ENCODE peak calls at places on chromosomes 13 and 19, in four cellular contexts. H, V, R and G are unnamed samples.

GRCh38 chr19:32830231-32831014 is 39.1 kb downstream of the SLC7A9 start:
- DNase-seq in H (peak), V (no peak), R (no peak), G (no peak)

GRCh38 chr13:91698308-91698707 is 299.9 kb downstream of the GPC5 start:
- DNase-seq in H (no peak), V (no peak), R (no peak), G (no peak)

GRCh38 chr13:33487575-33488243 is 202.2 kb upstream of the STARD13 start:
- DNase-seq in H (no peak), V (no peak), R (no peak), G (no peak)

GRCh38 chr13:42066542-42066941 is 18.1 kb downstream of the DGKH start:
- DNase-seq in H (peak), V (no peak), R (no peak), G (no peak)

GRCh38 chr13:22403144-22403543 is 732.3 kb downstream of the FGF9 start:
- DNase-seq in H (no peak), V (no peak), R (no peak), G (no peak)

GRCh38 chr13:114065926-114066774 is 66.3 kb downstream of the RASA3 start:
- DNase-seq in H (no peak), V (no peak), R (no peak), G (no peak)

GRCh38 chr19:34171539-34171876 is 796 bp upstream of the LSM14A start:
- DNase-seq in H (no peak), V (no peak), R (no peak), G (no peak)

GRCh38 chr13:78586706-78587105 is 16.6 kb downstream of the POU4F1 start:
- DNase-seq in H (no peak), V (no peak), R (peak), G (no peak)

GRCh38 chr19:8988204-8988603 is 22.0 kb downstream of the MUC16 start:
- DNase-seq in H (no peak), V (no peak), R (no peak), G (no peak)

GRCh38 chr19:14102102-14102696 is 11.6 kb upstream of the SAMD1 start:
- DNase-seq in H (no peak), V (no peak), R (no peak), G (no peak)

GRCh38 chr19:57241181-57241580 is 749 bp downstream of the ZNF805 start:
- DNase-seq in H (no peak), V (no peak), R (peak), G (no peak)

GRCh38 chr19:1707240-1707639 is 46.1 kb upstream of the ONECUT3 start:
- DNase-seq in H (no peak), V (no peak), R (no peak), G (no peak)

GRCh38 chr19:279656-280055 is 11.5 kb downstream of the PLPP2 start:
- DNase-seq in H (no peak), V (no peak), R (no peak), G (no peak)

GRCh38 chr13:50365683-50366391 is 350.6 kb downstream of the KCNRG start:
- DNase-seq in H (peak), V (no peak), R (no peak), G (no peak)

GRCh38 chr19:45785781-45786532 is 3.7 kb upstream of the DMPK start:
- DNase-seq in H (no peak), V (no peak), R (no peak), G (no peak)

GRCh38 chr13:82800391-82800790 is 1081.9 kb downstream of the SLITRK1 start:
- DNase-seq in H (no peak), V (no peak), R (no peak), G (no peak)

GRCh38 chr13:84896128-84896527 is 903.1 kb downstream of the SLITRK6 start:
- DNase-seq in H (peak), V (peak), R (peak), G (no peak)

GRCh38 chr19:42150353-42150752 is 18.1 kb upstream of the POU2F2 start:
- DNase-seq in H (no peak), V (no peak), R (no peak), G (no peak)

GRCh38 chr13:112065867-112066623 is 904 bp upstream of the SOX1 start:
- DNase-seq in H (no peak), V (no peak), R (no peak), G (no peak)

GRCh38 chr13:90738881-90739280 is 608.6 kb upstream of the MIR17HG start:
- DNase-seq in H (peak), V (no peak), R (no peak), G (no peak)

GRCh38 chr13:52786747-52787146 is 47.1 kb upstream of the CNMD start:
- DNase-seq in H (no peak), V (no peak), R (no peak), G (no peak)

GRCh38 chr13:113845723-113846638 is 17.9 kb downstream of the GAS6 start:
- DNase-seq in H (no peak), V (no peak), R (no peak), G (no peak)